ENCODE peak calls at places on chromosome 14, in nine cellular contexts. L is cardiac muscle cell, T is tibial nerve, S is body of pancreas, H is suprapubic skin, Y is colonic mucosa, V is AG04449, Q is Caco-2, J is hepatocyte. N is an unnamed sample.

GRCh38 chr14:61533513-61534255 is 161.6 kb upstream of the HIF1A start:
- DNase-seq in H (no peak), S (no peak), T (no peak), J (no peak), V (no peak), Q (no peak), L (no peak), Y (no peak), N (no peak)

GRCh38 chr14:75069021-75069810 is at the start of gene ZC2HC1C:
- DNase-seq in J (peak), T (peak), S (peak), Y (peak), H (peak), L (peak), Q (peak), V (no peak), N (peak)

GRCh38 chr14:97458302-97459137 is 661.3 kb downstream of the VRK1 start:
- DNase-seq in L (peak), V (no peak), T (no peak), J (peak), S (peak), Q (no peak), Y (peak), H (no peak), N (no peak)

GRCh38 chr14:98144964-98145363 is 1127.0 kb downstream of the BCL11B start:
- DNase-seq in S (no peak), Y (no peak), J (peak), Q (no peak), L (no peak), T (no peak), V (no peak), H (no peak), N (peak)

GRCh38 chr14:97218713-97219355 is 421.7 kb downstream of the VRK1 start:
- DNase-seq in T (no peak), J (peak), V (no peak), L (peak), S (no peak), H (no peak), Y (no peak), Q (no peak), N (no peak)

GRCh38 chr14:102819176-102819628 is 42.0 kb downstream of the TRAF3 start:
- DNase-seq in Q (no peak), T (no peak), H (no peak), S (no peak), L (no peak), V (no peak), Y (peak), J (peak), N (no peak)

GRCh38 chr14:32345311-32345771 is 16.2 kb downstream of the AKAP6 start:
- DNase-seq in Y (peak), T (no peak), L (no peak), H (no peak), Q (no peak), V (no peak), S (no peak), J (peak), N (no peak)

GRCh38 chr14:62006116-62006737 is 244.0 kb downstream of the SNAPC1 start:
- DNase-seq in H (no peak), S (no peak), V (no peak), Y (no peak), L (no peak), J (no peak), Q (no peak), T (no peak), N (peak)

GRCh38 chr14:49897965-49898364 is 5.1 kb downstream of the ARF6 start:
- DNase-seq in V (no peak), S (no peak), T (no peak), Q (no peak), J (no peak), Y (peak), H (no peak), L (no peak), N (no peak)

GRCh38 chr14:21070083-21070609 is at the start of gene ARHGEF40:
- DNase-seq in Q (peak), Y (peak), S (peak), J (peak), T (peak), H (no peak), L (peak), V (no peak), N (no peak)

GRCh38 chr14:62691613-62692489 is 353.4 kb downstream of the KCNH5 start:
- DNase-seq in Y (no peak), J (peak), V (peak), L (peak), S (peak), T (no peak), Q (peak), H (no peak), N (peak)

GRCh38 chr14:23351681-23352505 is 794 bp downstream of the SLC22A17 start:
- DNase-seq in T (no peak), L (peak), Q (no peak), J (peak), V (no peak), H (no peak), Y (no peak), S (no peak), N (peak)

GRCh38 chr14:89256951-89257350 is 160.1 kb downstream of the FOXN3 start:
- DNase-seq in H (no peak), L (no peak), Q (no peak), T (no peak), Y (no peak), S (no peak), J (no peak), V (no peak), N (no peak)

GRCh38 chr14:61537567-61538463 is 157.5 kb upstream of the HIF1A start:
- DNase-seq in H (no peak), V (no peak), J (peak), Q (peak), L (no peak), T (no peak), S (peak), Y (peak), N (peak)

GRCh38 chr14:47103781-47104180 is 452.2 kb upstream of the RPL10L start:
- DNase-seq in H (no peak), J (no peak), T (no peak), L (no peak), S (no peak), Q (no peak), Y (no peak), V (no peak), N (no peak)

GRCh38 chr14:100203962-100204834 is 34.7 kb upstream of the YY1 start:
- DNase-seq in J (peak), Y (no peak), V (no peak), L (no peak), T (no peak), H (no peak), S (peak), Q (peak), N (no peak)

GRCh38 chr14:100402631-100403030 is 79.5 kb downstream of the SLC25A47 start:
- DNase-seq in T (no peak), H (no peak), Q (no peak), L (no peak), S (no peak), J (no peak), V (no peak), Y (no peak), N (no peak)

GRCh38 chr14:39173198-39173597 is 1.9 kb upstream of the PNN start:
- DNase-seq in S (no peak), Y (no peak), Q (no peak), H (no peak), T (no peak), J (no peak), V (no peak), L (no peak), N (no peak)

GRCh38 chr14:100545359-100545758 is 41.9 kb downstream of the BEGAIN start:
- DNase-seq in H (no peak), S (no peak), J (no peak), Y (no peak), T (no peak), V (no peak), L (no peak), Q (no peak), N (no peak)

GRCh38 chr14:52801014-52801708 is 9.8 kb upstream of the GNPNAT1 start:
- DNase-seq in H (no peak), T (no peak), J (no peak), L (peak), Y (no peak), V (peak), Q (no peak), S (no peak), N (peak)

GRCh38 chr14:71006200-71006563 is 98.9 kb downstream of the PCNX1 start:
- DNase-seq in S (no peak), Y (no peak), V (no peak), T (no peak), J (no peak), Q (no peak), H (no peak), L (no peak), N (no peak)

GRCh38 chr14:38252066-38252710 is 3.7 kb downstream of the CLEC14A start:
- DNase-seq in T (no peak), V (no peak), S (no peak), L (no peak), Q (no peak), H (no peak), J (no peak), Y (no peak), N (no peak)

GRCh38 chr14:21467620-21468019 is 9.1 kb downstream of the RAB2B start:
- DNase-seq in L (no peak), S (no peak), J (no peak), Y (no peak), V (peak), Q (no peak), T (no peak), H (no peak), N (peak)

GRCh38 chr14:89625988-89626806 is 209.2 kb upstream of the FOXN3 start:
- DNase-seq in L (no peak), Q (no peak), H (no peak), T (no peak), Y (no peak), S (no peak), V (no peak), J (no peak), N (no peak)

GRCh38 chr14:55277972-55278740 is 6.9 kb downstream of the FBXO34 start:
- DNase-seq in Q (no peak), H (no peak), L (no peak), S (no peak), J (no peak), V (no peak), T (no peak), Y (no peak), N (no peak)

DNA sequence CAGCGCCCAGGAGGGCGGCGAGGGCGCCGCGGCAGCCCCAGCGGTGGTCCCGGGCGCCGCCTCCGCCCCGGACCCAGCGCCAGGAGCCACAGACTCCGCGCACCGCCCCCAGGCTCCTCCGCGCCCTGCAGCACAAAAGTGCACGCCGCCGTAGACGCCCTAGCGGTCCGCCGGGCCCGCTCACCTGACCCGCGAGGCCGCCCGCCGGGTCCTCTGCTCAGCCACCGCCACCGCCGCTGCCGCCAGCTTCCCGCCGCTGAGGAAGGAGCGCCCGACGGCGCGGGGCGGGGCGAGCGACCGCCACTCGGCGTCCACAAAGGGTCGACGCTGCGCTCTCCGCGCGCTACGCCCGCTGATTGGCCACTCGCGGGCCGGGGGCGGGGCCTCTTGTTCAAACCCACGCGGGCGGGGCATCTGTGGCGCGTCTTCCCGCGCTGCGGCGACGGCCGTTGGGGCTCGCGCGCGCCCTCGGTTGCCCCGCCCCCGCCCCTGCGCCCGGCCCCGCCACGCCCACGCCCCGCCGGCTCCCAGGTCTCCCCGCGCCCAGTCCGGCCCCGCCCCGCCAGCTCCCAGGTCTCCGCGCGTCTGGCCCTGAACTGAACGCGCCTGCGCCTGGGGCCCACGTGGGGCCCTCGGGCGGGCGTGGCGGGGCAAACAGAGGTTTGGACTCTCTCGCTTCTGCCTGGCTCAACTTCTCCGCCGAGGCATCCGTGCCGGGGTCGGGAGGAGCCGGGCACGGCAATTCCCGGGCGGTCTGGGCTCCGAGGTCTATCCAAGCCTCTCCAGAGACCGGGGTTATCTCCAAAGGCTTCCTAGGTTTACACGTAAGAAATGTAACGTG is at the start of gene CDCA4:
- DNase-seq in V (no peak), T (peak), J (peak), L (peak), H (peak), S (peak), Q (peak), Y (peak), N (peak)
- TF ChIP-seq CTCF in V (no peak), T (no peak), J (no peak), L (no peak), H (no peak), S (peak), Q (no peak), Y (no peak), N (no peak)

GRCh38 chr14:73027546-73027945 is 640 bp upstream of the ZFYVE1 start:
- DNase-seq in V (no peak), Y (no peak), Q (no peak), J (no peak), T (no peak), S (no peak), L (no peak), H (no peak), N (no peak)

GRCh38 chr14:73026845-73027542 is at the start of gene ZFYVE1:
- DNase-seq in Y (peak), V (peak), Q (peak), J (peak), H (peak), S (peak), L (peak), T (peak), N (peak)

GRCh38 chr14:73027984-73028383 is 1.1 kb upstream of the ZFYVE1 start:
- DNase-seq in T (no peak), Q (no peak), L (no peak), S (no peak), J (no peak), V (no peak), H (no peak), Y (no peak), N (no peak)

GRCh38 chr14:73026243-73026844 is 562 bp downstream of the ZFYVE1 start:
- DNase-seq in T (no peak), J (no peak), Y (no peak), Q (no peak), H (no peak), L (no peak), V (no peak), S (no peak), N (no peak)

DNA sequence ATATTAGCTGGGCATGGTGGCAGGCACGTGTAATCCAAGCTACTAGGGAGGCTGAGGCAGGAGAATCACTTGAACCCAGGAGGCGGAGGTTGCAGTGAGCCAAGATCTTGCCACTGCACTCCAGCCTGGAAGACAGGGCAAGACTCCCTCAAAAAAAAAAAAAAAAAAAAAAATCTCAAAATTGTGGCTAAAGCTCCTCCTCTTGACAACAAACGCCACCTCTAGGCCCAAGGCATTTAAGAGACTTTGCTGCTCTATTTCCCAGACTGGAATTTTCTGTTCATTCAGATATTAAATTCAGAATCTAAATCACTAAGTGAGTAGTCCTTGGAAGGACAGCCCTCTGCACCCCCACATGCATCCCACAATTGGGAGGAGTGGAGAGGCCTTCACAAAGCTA is 1.4 kb downstream of the ZFYVE1 start:
- DNase-seq in V (no peak), J (no peak), Q (no peak), S (no peak), T (no peak), Y (no peak), L (no peak), H (no peak), N (peak)
- H3K4me3 ChIP-seq in V (peak), J (peak), Q (no peak), S (no peak), T (peak), Y (peak), L (peak), H (peak), N (peak)

DNA sequence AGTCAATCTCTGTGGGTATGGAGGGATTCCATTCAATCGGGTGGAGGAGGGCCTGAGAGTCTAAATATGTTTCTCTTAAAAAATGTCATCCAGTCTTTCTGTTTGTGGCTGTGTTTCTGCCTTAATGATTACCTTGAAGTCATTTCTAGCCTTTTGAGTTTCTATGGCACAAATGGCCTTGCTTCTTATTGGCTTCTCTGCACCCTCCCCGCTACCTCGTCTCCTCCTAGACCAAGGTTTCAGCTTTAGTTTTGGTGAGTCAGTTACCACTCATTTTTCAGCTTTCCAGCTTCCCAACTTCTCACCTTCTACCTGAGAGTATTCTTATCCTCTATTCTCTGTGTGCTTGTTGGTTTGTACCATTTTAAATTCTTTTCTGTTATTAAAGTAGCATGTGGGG is 159.2 kb downstream of the SYNE2 start:
- DNase-seq in H (no peak), Q (no peak), Y (no peak), L (no peak), S (no peak), V (no peak), J (no peak), T (no peak), N (no peak)
- TF ChIP-seq CTCF in H (no peak), Q (no peak), Y (no peak), L (no peak), S (no peak), V (no peak), J (no peak), T (no peak), N (no peak)

DNA sequence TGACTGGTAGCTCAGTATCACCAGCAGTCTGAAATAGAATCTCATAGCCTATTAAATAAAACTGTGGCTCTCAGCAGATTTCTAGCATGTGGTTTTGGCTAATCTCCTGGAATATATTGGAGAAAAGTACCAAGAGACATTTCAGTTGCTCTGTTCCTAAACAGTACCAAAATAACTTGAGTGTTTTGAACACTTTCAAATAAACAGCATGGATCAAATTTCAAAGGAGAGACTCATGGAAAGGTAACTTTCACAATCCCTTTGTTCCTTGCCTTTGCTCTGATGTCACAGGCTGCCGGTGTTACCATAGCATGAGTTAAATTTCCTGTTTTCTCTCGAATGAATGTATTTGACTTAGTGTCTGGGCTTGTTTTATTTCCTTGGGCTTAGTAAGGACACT is 3.4 kb downstream of the ARG2 start:
- DNase-seq in V (no peak), T (no peak), L (no peak), S (no peak), Q (no peak), H (no peak), Y (no peak), J (peak), N (no peak)
- H3K4me3 ChIP-seq in V (no peak), T (no peak), L (no peak), S (no peak), Q (no peak), H (no peak), Y (no peak), J (no peak), N (no peak)

N was measured in foreskin fibroblast.